ENCODE peak calls at places on chromosomes 7 and 10, in six cellular contexts. M is CD8-positive, alpha-beta memory T cell; A is mammary epithelial cell; T is WERI-Rb-1; J is tibial artery; H is left ventricle myocardium inferior. V is an unnamed sample.
A peak's percentile ranks its signal among the peaks of the same experiment; 100 is the strongest.

GRCh38 chr10:35005868-35006267 is 84.3 kb downstream of the CUL2 start:
- DNase-seq in M (no peak), A (peak; percentile 100), T (no peak), J (no peak), H (no peak), V (no peak)

GRCh38 chr7:144474800-144475521 is 71.5 kb upstream of the NOBOX start:
- DNase-seq in M (no peak), A (no peak), T (no peak), J (no peak), H (no peak), V (no peak)

GRCh38 chr7:92769361-92769633 is 67.1 kb downstream of the CDK6 start:
- DNase-seq in M (no peak), A (no peak), T (no peak), J (no peak), H (no peak), V (no peak)

GRCh38 chr10:45375716-45376231 is 1.8 kb downstream of the ALOX5 start:
- DNase-seq in M (no peak), A (no peak), T (no peak), J (no peak), H (no peak), V (no peak)

GRCh38 chr7:129308047-129308446 is 83.2 kb downstream of the AHCYL2 start:
- DNase-seq in M (no peak), A (peak; percentile 91), T (no peak), J (no peak), H (peak; percentile 40), V (no peak)

GRCh38 chr10:81920213-81920829 is 45.3 kb downstream of the NRG3 start:
- DNase-seq in M (no peak), A (no peak), T (peak; percentile 18), J (no peak), H (no peak), V (no peak)

GRCh38 chr7:155842496-155843265 is 30.4 kb upstream of the SHH start:
- DNase-seq in M (no peak), A (no peak), T (no peak), J (peak; percentile 23), H (no peak), V (no peak)

GRCh38 chr7:98014830-98015229 is 24.8 kb upstream of the OCM2 start:
- DNase-seq in M (no peak), A (no peak), T (no peak), J (no peak), H (no peak), V (no peak)

GRCh38 chr10:86758231-86759072 is 2.0 kb downstream of the BMPR1A start:
- DNase-seq in M (no peak), A (peak; percentile 46), T (no peak), J (no peak), H (no peak), V (no peak)

GRCh38 chr10:86755454-86755739 is 1.0 kb upstream of the BMPR1A start:
- DNase-seq in M (no peak), A (no peak), T (no peak), J (no peak), H (no peak), V (no peak)

GRCh38 chr10:86755740-86756510 is 494 bp upstream of the BMPR1A start:
- DNase-seq in M (peak; percentile 89), A (peak; percentile 85), T (peak; percentile 86), J (peak; percentile 93), H (peak; percentile 87), V (peak; percentile 93)

GRCh38 chr10:86756511-86757109 is at the start of gene BMPR1A:
- DNase-seq in M (no peak), A (peak; percentile 20), T (peak; percentile 95), J (peak; percentile 94), H (peak; percentile 91), V (peak; percentile 88)

GRCh38 chr10:86757110-86757790 is 831 bp downstream of the BMPR1A start:
- DNase-seq in M (no peak), A (peak; percentile 51), T (peak; percentile 30), J (peak; percentile 78), H (peak; percentile 25), V (no peak)
- H3K27ac ChIP-seq in M (peak overlapping the region; percentile 48), A (peak overlapping the region; percentile 72), T (peak overlapping the region; percentile 97), J (peak overlapping the region; percentile 99), H (peak overlapping the region; percentile 99), V (peak overlapping the region; percentile 94)

GRCh38 chr10:13743101-13743693 is 156.4 kb downstream of the PRPF18 start:
- DNase-seq in M (no peak), A (no peak), T (no peak), J (peak; percentile 55), H (no peak), V (no peak)

GRCh38 chr10:13741438-13741837 is 154.7 kb downstream of the PRPF18 start:
- DNase-seq in M (no peak), A (no peak), T (no peak), J (no peak), H (no peak), V (no peak)

GRCh38 chr10:13743963-13744362 is 157.2 kb downstream of the PRPF18 start:
- DNase-seq in M (no peak), A (no peak), T (no peak), J (peak; percentile 16), H (no peak), V (no peak)

GRCh38 chr10:13740416-13740815 is 153.7 kb downstream of the PRPF18 start:
- DNase-seq in M (no peak), A (no peak), T (no peak), J (no peak), H (no peak), V (no peak)

DNA sequence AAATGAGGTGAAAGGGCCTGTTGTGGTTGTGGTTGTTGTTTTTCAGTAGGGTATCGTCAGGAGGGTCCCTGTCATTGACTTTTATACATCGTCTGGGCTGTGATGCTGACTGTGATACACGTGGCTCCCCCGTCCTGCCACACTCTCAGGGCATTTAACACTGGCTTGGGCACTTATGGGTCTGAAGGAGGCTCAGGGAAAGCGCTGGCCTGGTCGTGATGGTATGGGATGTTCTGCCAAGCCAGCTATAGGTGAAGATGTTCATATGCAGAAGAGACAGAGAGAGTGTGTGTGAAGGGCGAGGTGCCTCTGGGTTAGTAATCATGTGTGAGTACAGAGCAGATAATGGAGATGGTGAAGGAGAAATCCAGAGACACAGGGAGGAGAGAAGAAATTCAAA is 158.5 kb downstream of the PRPF18 start:
- DNase-seq in M (no peak), A (no peak), T (no peak), J (peak; percentile 9), H (no peak), V (no peak)
- H3K4me3 ChIP-seq in M (no peak overlapping the region), A (no peak overlapping the region), T (no peak overlapping the region), J (no peak overlapping the region), H (no peak overlapping the region), V (no peak overlapping the region)

GRCh38 chr10:95485030-95485429 is 76.1 kb downstream of the SORBS1 start:
- DNase-seq in M (no peak), A (no peak), T (no peak), J (no peak), H (no peak), V (no peak)

GRCh38 chr10:95480901-95481491 is 80.2 kb downstream of the SORBS1 start:
- DNase-seq in M (no peak), A (peak; percentile 61), T (no peak), J (no peak), H (no peak), V (no peak)

GRCh38 chr10:95482501-95483248 is 78.5 kb downstream of the SORBS1 start:
- DNase-seq in M (no peak), A (no peak), T (no peak), J (no peak), H (no peak), V (no peak)

GRCh38 chr10:95487994-95488393 is 73.2 kb downstream of the SORBS1 start:
- DNase-seq in M (no peak), A (no peak), T (no peak), J (no peak), H (no peak), V (no peak)

DNA sequence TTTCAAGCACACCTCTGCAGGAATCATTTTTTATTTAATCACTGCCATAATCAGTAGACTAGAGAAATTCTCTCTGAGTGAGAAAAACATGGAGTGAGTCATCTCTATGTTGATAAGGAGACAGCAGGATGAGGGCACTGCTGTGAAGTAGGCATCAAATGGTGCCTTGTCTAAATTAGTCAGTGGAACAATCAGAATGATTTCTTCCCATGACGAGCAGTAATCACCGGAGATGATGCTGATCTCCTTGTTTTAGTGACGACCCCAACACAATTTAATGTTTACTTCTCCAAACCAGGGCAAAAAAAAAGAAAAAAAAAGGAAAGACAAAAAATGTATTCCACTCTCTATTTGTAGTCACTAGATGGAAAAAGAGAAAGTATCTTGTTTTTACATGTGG is 75.7 kb downstream of the SORBS1 start:
- DNase-seq in M (no peak), A (no peak), T (no peak), J (no peak), H (no peak), V (no peak)
- H3K27ac ChIP-seq in M (no peak overlapping the region), A (no peak overlapping the region), T (no peak overlapping the region), J (peak overlapping the region; percentile 53), H (peak overlapping the region; percentile 92), V (no peak overlapping the region)

DNA sequence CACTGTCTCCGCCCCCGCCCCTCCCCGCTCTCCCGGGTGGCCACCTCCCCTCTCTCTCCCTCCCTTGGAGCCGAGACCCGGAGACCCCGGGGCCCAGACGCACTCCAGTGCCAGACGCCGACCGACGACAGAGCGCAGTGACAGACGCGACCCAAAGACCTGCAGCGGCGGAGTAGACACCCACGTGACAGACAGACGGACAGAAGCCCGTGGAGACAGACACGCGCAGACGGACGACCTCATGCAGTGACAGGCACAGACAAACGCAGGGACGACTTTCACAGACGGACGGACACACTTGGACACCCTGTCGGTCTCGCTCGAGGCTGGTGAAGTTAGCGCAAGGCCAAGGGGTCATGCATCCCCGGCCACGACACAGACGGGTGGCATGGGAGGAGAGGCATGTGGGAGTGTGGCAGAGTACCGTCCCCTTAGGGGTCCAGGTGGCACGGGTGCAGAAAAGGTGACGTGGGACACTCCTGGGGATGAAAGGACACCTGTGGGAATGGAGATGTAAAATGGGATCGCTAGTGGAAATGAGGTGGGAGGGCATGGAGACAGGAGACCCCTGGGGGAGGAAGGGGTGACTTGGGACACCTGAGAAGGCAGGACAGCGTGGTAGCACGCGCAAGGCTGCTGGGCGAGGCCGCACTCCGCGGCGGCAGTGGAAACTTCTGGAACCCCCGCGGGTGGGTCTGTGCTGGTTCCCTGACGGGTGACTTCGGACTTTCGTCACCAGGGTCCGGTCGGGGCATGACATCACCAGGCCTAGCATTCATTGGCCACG is 461 bp upstream of the ACHE start:
- DNase-seq in M (peak; percentile 73), A (no peak), T (peak; percentile 51), J (no peak), H (peak; percentile 21), V (peak; percentile 78)
- H3K4me3 ChIP-seq in M (peak overlapping the region; percentile 59), A (peak overlapping the region; percentile 10), T (peak overlapping the region; percentile 22), J (peak overlapping the region; percentile 46), H (peak overlapping the region; percentile 65), V (no peak overlapping the region)

V was measured in left lung.